ENCODE peak calls at places on chromosomes 6 and 20, in seven cellular contexts. H is EL, O is Daoy, A is neural crest cell, L is T47D, N is posterior cingulate gyrus, W is GM19239. P is an unnamed sample.

GRCh38 chr6:13574149-13574570 is 241 bp upstream of the SIRT5 start:
- DNase-seq in H (peak), O (peak), A (peak), L (peak), N (peak), W (peak), P (peak)

GRCh38 chr6:161273356-161273751 is 507 bp downstream of the AGPAT4 start:
- DNase-seq in H (peak), O (no peak), A (peak), L (no peak), N (no peak), W (no peak), P (no peak)

GRCh38 chr20:20202793-20203192 is 150.5 kb downstream of the CFAP61 start:
- DNase-seq in H (no peak), O (no peak), A (no peak), L (no peak), N (no peak), W (no peak), P (no peak)

GRCh38 chr6:106114492-106114891 is 28.4 kb downstream of the PRDM1 start:
- DNase-seq in H (no peak), O (no peak), A (no peak), L (no peak), N (no peak), W (peak), P (no peak)

GRCh38 chr6:75386050-75386770 is 101.6 kb upstream of the TMEM30A start:
- DNase-seq in H (peak), O (peak), A (no peak), L (no peak), N (no peak), W (no peak), P (no peak)

GRCh38 chr6:56764081-56764566 is 121.4 kb upstream of the DST start:
- DNase-seq in H (peak), O (peak), A (no peak), L (peak), N (peak), W (no peak), P (no peak)

GRCh38 chr6:135149376-135149775 is 31.7 kb upstream of the MYB start:
- DNase-seq in H (no peak), O (no peak), A (no peak), L (no peak), N (no peak), W (no peak), P (no peak)

GRCh38 chr6:89952696-89953095 is 58.4 kb downstream of the GJA10 start:
- DNase-seq in H (peak), O (peak), A (no peak), L (no peak), N (no peak), W (no peak), P (no peak)

GRCh38 chr20:45340236-45340847 is 7.9 kb downstream of the SDC4 start:
- DNase-seq in H (no peak), O (no peak), A (no peak), L (peak), N (no peak), W (no peak), P (no peak)

GRCh38 chr6:112360498-112360897 is 13.4 kb downstream of the RFPL4B start:
- DNase-seq in H (peak), O (peak), A (no peak), L (no peak), N (no peak), W (no peak), P (no peak)

GRCh38 chr20:63016514-63017075 is 9.8 kb upstream of the BHLHE23 start:
- DNase-seq in H (no peak), O (no peak), A (no peak), L (no peak), N (no peak), W (no peak), P (no peak)

P was measured in 8988T.